ENCODE peak calls at places on chromosomes 3 and 15, in nine cellular contexts. C, M, O, G, N, K, J, B and U are unnamed samples.

GRCh38 chr3:5787863-5788488 is 600.5 kb downstream of the EDEM1 start:
- DNase-seq in K (no peak), J (no peak), O (no peak), B (no peak), M (peak; percentile 13), N (no peak), G (no peak), C (no peak), U (no peak)

GRCh38 chr3:124676236-124676635 is 54.0 kb upstream of the UMPS start:
- DNase-seq in O (no peak), N (no peak), M (no peak), C (no peak), G (no peak), B (peak; percentile 87), J (peak; percentile 78), K (no peak), U (peak; percentile 4)

GRCh38 chr3:177468331-177468730 is 271.0 kb upstream of the TBL1XR1 start:
- DNase-seq in J (peak; percentile 94), K (no peak), O (no peak), C (no peak), M (no peak), B (peak; percentile 100), N (no peak), G (peak; percentile 61), U (peak; percentile 89)

GRCh38 chr3:99777210-99777549 is 40.5 kb upstream of the CMSS1 start:
- DNase-seq in C (no peak), G (no peak), B (no peak), N (no peak), K (no peak), M (no peak), J (no peak), O (no peak), U (no peak)

GRCh38 chr3:65951836-65952505 is 86.7 kb downstream of the MAGI1 start:
- DNase-seq in K (peak; percentile 28), B (peak; percentile 63), J (no peak), N (no peak), O (no peak), M (no peak), C (no peak), G (no peak), U (no peak)

GRCh38 chr3:60752800-60753199 is 498.5 kb downstream of the FHIT start:
- DNase-seq in B (peak; percentile 26), J (peak; percentile 82), C (no peak), K (no peak), M (no peak), N (no peak), G (no peak), O (no peak), U (peak; percentile 30)

GRCh38 chr3:188157971-188158370 is 4.0 kb downstream of the LPP start:
- DNase-seq in O (no peak), G (no peak), C (no peak), J (no peak), K (no peak), M (peak; percentile 70), B (no peak), N (no peak), U (no peak)

GRCh38 chr15:33908396-33908795 is 59.9 kb upstream of the CHRM5 start:
- DNase-seq in K (peak; percentile 42), N (no peak), M (no peak), J (no peak), G (peak; percentile 53), O (no peak), C (no peak), B (peak; percentile 62), U (no peak)

GRCh38 chr3:169694117-169694516 is 30.6 kb upstream of the MECOM start:
- DNase-seq in C (no peak), B (peak; percentile 8), G (peak; percentile 5), M (no peak), N (no peak), K (no peak), J (no peak), O (no peak), U (no peak)

GRCh38 chr3:134426660-134427181 is 52.5 kb upstream of the AMOTL2 start:
- DNase-seq in O (no peak), K (peak; percentile 38), N (no peak), J (peak; percentile 77), G (peak; percentile 40), B (peak; percentile 94), M (no peak), C (no peak), U (peak; percentile 28)

GRCh38 chr3:190338717-190339116 is 16.5 kb upstream of the CLDN1 start:
- DNase-seq in K (peak; percentile 96), N (no peak), B (no peak), O (no peak), M (no peak), C (no peak), J (no peak), G (peak; percentile 86), U (no peak)

GRCh38 chr3:190333961-190334360 is 11.7 kb upstream of the CLDN1 start:
- DNase-seq in M (no peak), N (no peak), J (no peak), B (no peak), C (no peak), K (no peak), G (no peak), O (no peak), U (no peak)

GRCh38 chr3:190336516-190337189 is 14.4 kb upstream of the CLDN1 start:
- DNase-seq in M (no peak), B (no peak), O (no peak), G (peak; percentile 63), C (no peak), N (no peak), J (no peak), K (peak; percentile 85), U (no peak)

GRCh38 chr3:190340071-190340470 is 17.8 kb upstream of the CLDN1 start:
- DNase-seq in B (peak; percentile 27), N (no peak), G (peak; percentile 45), K (peak; percentile 51), J (no peak), C (no peak), M (no peak), O (no peak), U (no peak)

GRCh38 chr3:190339130-190339529 is 16.9 kb upstream of the CLDN1 start:
- DNase-seq in N (no peak), C (no peak), K (peak; percentile 76), B (peak; percentile 56), J (no peak), O (no peak), G (peak; percentile 78), M (no peak), U (no peak)
- TF ChIP-seq CTCF in N (no peak), C (no peak), K (peak; percentile 59), B (no peak), J (peak; percentile 32), O (peak; percentile 13), G (peak; percentile 43), M (no peak), U (no peak)

GRCh38 chr3:126567696-126568438 is 9.1 kb upstream of the C3orf22 start:
- DNase-seq in B (no peak), J (no peak), O (peak; percentile 8), N (no peak), G (no peak), M (no peak), C (no peak), K (no peak), U (no peak)
- TF ChIP-seq CTCF in B (no peak), J (no peak), O (no peak), N (no peak), G (peak; percentile 38), M (no peak), C (no peak), K (no peak), U (no peak)

GRCh38 chr15:99707481-99708270 is 25.6 kb downstream of the LYSMD4 start:
- DNase-seq in J (no peak), C (no peak), K (peak; percentile 73), O (no peak), G (peak; percentile 85), B (peak; percentile 60), M (no peak), N (no peak), U (peak; percentile 54)

GRCh38 chr15:99702895-99703602 is 30.2 kb downstream of the LYSMD4 start:
- DNase-seq in B (peak; percentile 60), C (no peak), J (no peak), M (no peak), G (peak; percentile 5), N (no peak), O (no peak), K (peak; percentile 49), U (no peak)

GRCh38 chr15:99703603-99704443 is 29.4 kb downstream of the LYSMD4 start:
- DNase-seq in N (no peak), B (peak; percentile 87), C (no peak), G (peak; percentile 83), J (peak; percentile 78), O (peak; percentile 43), M (no peak), K (peak; percentile 88), U (peak; percentile 70)

GRCh38 chr15:99706557-99707303 is 26.5 kb downstream of the LYSMD4 start:
- DNase-seq in O (no peak), K (no peak), M (no peak), C (no peak), J (no peak), B (no peak), G (no peak), N (no peak), U (no peak)

DNA sequence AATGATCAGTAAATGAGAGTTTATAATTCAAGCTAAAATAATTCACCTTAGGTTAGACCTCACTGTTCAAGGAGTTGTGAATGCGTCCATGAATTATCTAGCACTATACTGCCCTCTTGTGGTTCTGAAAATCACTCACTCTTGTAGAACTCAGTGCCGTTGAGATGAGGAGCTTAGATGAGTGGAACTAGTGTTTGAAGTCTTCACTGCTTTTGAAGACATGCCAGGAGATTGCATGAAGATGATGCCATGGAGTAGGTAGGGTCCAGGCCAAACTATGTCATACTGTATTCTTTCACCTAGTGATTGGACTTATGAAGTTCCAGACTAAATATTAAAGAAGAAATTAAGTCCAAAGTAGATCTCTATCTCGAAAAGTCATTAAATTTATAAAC is 28.8 kb downstream of the LYSMD4 start:
- DNase-seq in G (peak; percentile 83), N (no peak), M (no peak), O (peak; percentile 56), C (no peak), J (peak; percentile 59), K (peak; percentile 84), B (peak; percentile 70), U (peak; percentile 69)
- TF ChIP-seq CTCF in G (peak; percentile 78), N (peak; percentile 76), M (peak; percentile 77), O (peak; percentile 60), C (peak; percentile 49), J (peak; percentile 66), K (peak; percentile 88), B (peak; percentile 81), U (peak; percentile 65)

DNA sequence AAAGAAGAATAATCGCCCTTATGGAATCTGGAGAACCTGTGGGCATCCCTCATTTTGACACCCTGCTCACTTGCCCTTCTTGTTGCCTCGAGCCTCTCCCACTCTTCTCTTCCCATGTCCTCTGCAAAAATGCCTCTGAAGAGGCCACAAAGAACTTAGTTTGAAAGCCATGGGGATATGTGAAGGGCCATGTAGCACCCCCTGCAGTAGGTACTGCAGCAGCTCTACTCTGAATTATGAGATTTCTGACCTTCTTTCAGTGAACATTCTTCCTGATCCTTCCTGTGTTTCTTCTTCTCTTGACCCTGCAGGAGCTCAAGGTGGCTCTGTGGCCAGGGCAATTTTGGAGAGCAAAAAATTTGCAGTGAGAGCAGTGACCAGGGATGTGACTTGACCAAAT is 30.4 kb upstream of the TRA2B start:
- DNase-seq in B (no peak), M (no peak), N (no peak), J (no peak), G (no peak), K (no peak), O (no peak), C (no peak), U (no peak)
- TF ChIP-seq CTCF in B (no peak), M (no peak), N (no peak), J (no peak), G (peak; percentile 18), K (peak; percentile 35), O (no peak), C (no peak), U (no peak)